ENCODE peak calls at places on chromosomes 7 and 10, in eight cellular contexts. J, V, E, L, H, U, N and W are unnamed samples.

GRCh38 chr10:46528171-46528671 is 28.2 kb downstream of the GPRIN2 start:
- DNase-seq in J (no peak), V (no peak), E (no peak), L (no peak), H (no peak), U (no peak), N (no peak), W (no peak)

GRCh38 chr7:150824379-150825177 is 24.0 kb downstream of the TMEM176A start:
- DNase-seq in J (no peak), V (no peak), E (no peak), L (no peak), H (no peak), U (no peak), N (no peak), W (no peak)

GRCh38 chr7:37511852-37512377 is 63.3 kb upstream of the ELMO1 start:
- DNase-seq in J (no peak), V (no peak), E (no peak), L (no peak), H (no peak), U (no peak), N (no peak), W (no peak)

GRCh38 chr10:69007260-69007659 is 18.7 kb downstream of the KIFBP start:
- DNase-seq in J (no peak), V (no peak), E (no peak), L (no peak), H (no peak), U (no peak), N (no peak), W (no peak)

GRCh38 chr10:102133373-102134195 is 744 bp downstream of the PPRC1 start:
- DNase-seq in J (peak), V (peak), E (peak), L (no peak), H (peak), U (peak), N (peak), W (peak)

GRCh38 chr7:28682811-28683210 is 270.5 kb downstream of the CREB5 start:
- DNase-seq in J (no peak), V (no peak), E (no peak), L (no peak), H (no peak), U (no peak), N (no peak), W (no peak)

GRCh38 chr7:107029061-107029763 is 15.3 kb upstream of the PRKAR2B start:
- DNase-seq in J (no peak), V (no peak), E (no peak), L (no peak), H (peak), U (no peak), N (no peak), W (no peak)

GRCh38 chr7:53340220-53340619 is 304.8 kb downstream of the POM121L12 start:
- DNase-seq in J (no peak), V (no peak), E (no peak), L (no peak), H (no peak), U (no peak), N (no peak), W (no peak)

GRCh38 chr7:47506716-47507354 is 75.1 kb downstream of the TNS3 start:
- DNase-seq in J (no peak), V (no peak), E (no peak), L (no peak), H (peak), U (peak), N (no peak), W (no peak)

GRCh38 chr7:35386816-35387429 is 133.0 kb upstream of the TBX20 start:
- DNase-seq in J (no peak), V (no peak), E (no peak), L (no peak), H (no peak), U (no peak), N (no peak), W (no peak)

GRCh38 chr7:14047709-14048399 is 58.4 kb upstream of the ETV1 start:
- DNase-seq in J (no peak), V (no peak), E (no peak), L (no peak), H (no peak), U (no peak), N (no peak), W (no peak)

GRCh38 chr7:1694551-1694950 is 24.5 kb downstream of the ELFN1 start:
- DNase-seq in J (no peak), V (peak), E (no peak), L (no peak), H (no peak), U (no peak), N (no peak), W (no peak)

GRCh38 chr10:110893559-110894179 is 21.9 kb downstream of the PDCD4 start:
- DNase-seq in J (peak), V (no peak), E (no peak), L (no peak), H (peak), U (peak), N (peak), W (peak)

GRCh38 chr7:76265299-76265698 is 37.2 kb upstream of the HSPB1 start:
- DNase-seq in J (no peak), V (no peak), E (no peak), L (no peak), H (peak), U (no peak), N (no peak), W (no peak)

GRCh38 chr10:29344073-29344820 is 55.4 kb downstream of the LYZL1 start:
- DNase-seq in J (no peak), V (no peak), E (no peak), L (no peak), H (no peak), U (peak), N (no peak), W (no peak)

GRCh38 chr7:141073641-141074161 is at the start of gene TMEM178B:
- DNase-seq in J (peak), V (peak), E (no peak), L (no peak), H (peak), U (no peak), N (peak), W (peak)

GRCh38 chr7:57412618-57413017 is 37.4 kb upstream of the ZNF716 start:
- DNase-seq in J (no peak), V (no peak), E (no peak), L (no peak), H (no peak), U (no peak), N (no peak), W (no peak)

GRCh38 chr10:99329238-99329890 is at the start of gene CNNM1:
- DNase-seq in J (peak), V (peak), E (peak), L (no peak), H (peak), U (peak), N (peak), W (peak)